ENCODE peak calls at places on chromosomes 7 and 10, in eight cellular contexts. K is colonic mucosa, L is Peyer's patch, F is PC-3, Y is lower lobe of right lung, A is lung, Z is psoas muscle, O is GM23248. E is an unnamed sample. For H3K9me3 and H3K4me1, the result is how much of the 10 kb centered on the place peaks cover.

GRCh38 chr7:129522088-129522970 is 20.0 kb downstream of the SMKR1 start:
- DNase-seq in K (no peak), L (no peak), F (no peak), Y (no peak), A (no peak), Z (no peak), O (peak), E (no peak)

GRCh38 chr7:142712617-142712957 is 36.7 kb upstream of the PRSS1 start:
- DNase-seq in K (no peak), L (no peak), F (no peak), Y (no peak), A (no peak), Z (no peak), O (no peak), E (no peak)

GRCh38 chr7:126993626-126994213 is 259.0 kb downstream of the GRM8 start:
- DNase-seq in K (no peak), L (no peak), F (no peak), Y (no peak), A (no peak), Z (no peak), O (no peak), E (no peak)

GRCh38 chr7:47543056-47543455 is 38.9 kb downstream of the TNS3 start:
- DNase-seq in K (no peak), L (no peak), F (no peak), Y (no peak), A (no peak), Z (no peak), O (no peak), E (peak)

GRCh38 chr7:149856583-149856982 is 17.2 kb upstream of the ATP6V0E2 start:
- DNase-seq in K (no peak), L (no peak), F (no peak), Y (no peak), A (no peak), Z (no peak), O (no peak), E (no peak)

GRCh38 chr10:121393522-121393921 is 204.7 kb downstream of the FGFR2 start:
- DNase-seq in K (no peak), L (no peak), F (no peak), Y (no peak), A (no peak), Z (no peak), O (no peak), E (no peak)

GRCh38 chr7:93015193-93016084 is 102.3 kb downstream of the SAMD9 start:
- DNase-seq in K (no peak), L (no peak), F (peak), Y (no peak), A (no peak), Z (no peak), O (peak), E (no peak)

GRCh38 chr10:58701398-58702135 is 188.9 kb downstream of the BICC1 start:
- DNase-seq in K (peak), L (no peak), F (peak), Y (no peak), A (no peak), Z (no peak), O (peak), E (no peak)

DNA sequence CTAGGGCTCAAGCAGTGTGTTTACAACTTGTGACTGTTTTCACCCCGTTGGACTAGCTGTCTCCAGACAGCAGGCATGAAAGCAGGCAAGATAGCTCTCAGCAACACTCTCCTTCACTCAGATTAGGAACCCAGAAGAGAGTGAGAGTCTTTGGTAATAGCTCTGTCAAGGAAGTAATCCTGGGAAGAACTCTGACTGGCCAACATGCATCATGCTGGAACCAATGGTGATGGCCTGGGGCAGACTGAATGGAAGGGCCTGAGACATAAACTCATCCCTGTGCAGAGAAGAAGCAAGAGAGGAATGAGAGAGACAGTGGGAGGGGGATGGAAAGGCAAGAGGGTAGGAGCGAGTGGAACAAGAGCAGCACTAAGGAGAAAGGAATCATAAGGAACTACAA is 48.9 kb downstream of the AKR1D1 start:
- DNase-seq in K (no peak), L (no peak), F (peak), Y (no peak), A (no peak), Z (no peak), O (peak), E (no peak)
- H3K9me3 ChIP-seq in K (under half), L (under half), F (under half), Y (under half), A (under half), Z (under half), O (under half), E (under half)

DNA sequence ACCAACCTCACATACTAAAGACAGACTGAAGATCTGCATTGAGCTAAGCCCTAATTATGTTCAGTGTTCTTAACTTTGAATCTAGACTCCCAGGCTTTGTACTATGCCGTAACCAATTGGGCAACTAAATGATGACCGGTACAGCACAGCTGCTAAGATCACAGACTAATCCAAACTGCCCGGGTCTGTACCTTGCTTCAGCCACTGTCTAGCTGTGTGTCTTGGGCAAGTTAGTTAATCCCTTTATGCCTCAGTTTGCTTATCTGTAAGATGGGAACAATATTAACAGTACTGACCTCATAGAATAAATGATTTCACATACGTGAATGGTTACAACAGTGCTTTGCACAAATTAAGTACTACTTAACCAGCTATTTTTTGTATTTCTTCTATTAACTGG is 205.8 kb upstream of the NFE2L3 start:
- DNase-seq in K (no peak), L (no peak), F (no peak), Y (no peak), A (no peak), Z (no peak), O (no peak), E (no peak)
- H3K4me1 ChIP-seq in K (under half), L (under half), F (under half), Y (under half), A (under half), Z (under half), O (under half), E (under half)

DNA sequence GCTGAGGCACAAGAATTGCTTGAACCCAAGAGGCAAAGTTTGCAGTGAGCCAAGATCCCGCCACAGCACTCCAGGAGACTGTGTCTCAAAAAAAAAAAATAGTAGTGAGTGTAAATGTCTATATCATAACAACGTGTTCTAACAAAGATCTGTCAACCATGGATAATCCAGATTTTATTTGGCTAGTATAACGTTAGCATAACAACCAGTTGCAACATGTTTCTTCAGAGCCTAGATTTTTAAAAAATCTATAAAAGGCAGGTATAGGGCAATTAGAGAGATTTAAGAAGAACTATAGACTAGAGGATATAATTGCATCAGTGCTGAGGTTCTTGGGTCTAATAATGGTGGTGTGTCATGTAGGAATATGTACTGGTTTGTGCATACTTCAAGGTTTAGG is 30.5 kb downstream of the DLG5 start:
- DNase-seq in K (no peak), L (no peak), F (no peak), Y (no peak), A (no peak), Z (no peak), O (no peak), E (no peak)
- H3K9me3 ChIP-seq in K (under half), L (under half), F (under half), Y (under half), A (under half), Z (under half), O (under half), E (under half)

DNA sequence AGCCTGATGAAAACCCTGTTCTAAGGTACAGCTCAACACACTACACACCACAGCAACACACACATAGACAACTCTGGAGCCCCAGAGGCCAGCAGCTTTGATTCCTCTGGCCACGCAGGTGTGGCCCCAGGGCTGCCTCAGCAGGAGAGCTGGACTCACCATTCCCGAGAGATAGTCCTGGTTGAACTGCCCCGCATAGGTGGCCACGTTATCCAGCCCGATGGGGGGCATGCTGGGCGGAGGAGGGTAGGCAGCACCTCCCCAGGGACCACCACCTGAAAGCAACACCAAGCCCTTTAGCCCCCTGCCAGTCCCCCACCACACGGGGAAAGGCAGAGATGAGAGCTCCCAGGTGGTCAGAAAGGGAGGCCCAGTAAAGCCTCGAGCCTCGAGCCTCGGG is 34.7 kb downstream of the ANXA11 start:
- DNase-seq in K (no peak), L (peak), F (no peak), Y (no peak), A (no peak), Z (no peak), O (no peak), E (no peak)
- H3K4me1 ChIP-seq in K (under half), L (under half), F (half or more), Y (half or more), A (under half), Z (half or more), O (under half), E (under half)

GRCh38 chr7:64541438-64542359 is 21.2 kb downstream of the ZNF680 start:
- DNase-seq in K (no peak), L (no peak), F (peak), Y (no peak), A (no peak), Z (peak), O (peak), E (peak)
- H3K9me3 ChIP-seq in K (under half), L (under half), F (under half), Y (under half), A (under half), Z (under half), O (under half), E (under half)

DNA sequence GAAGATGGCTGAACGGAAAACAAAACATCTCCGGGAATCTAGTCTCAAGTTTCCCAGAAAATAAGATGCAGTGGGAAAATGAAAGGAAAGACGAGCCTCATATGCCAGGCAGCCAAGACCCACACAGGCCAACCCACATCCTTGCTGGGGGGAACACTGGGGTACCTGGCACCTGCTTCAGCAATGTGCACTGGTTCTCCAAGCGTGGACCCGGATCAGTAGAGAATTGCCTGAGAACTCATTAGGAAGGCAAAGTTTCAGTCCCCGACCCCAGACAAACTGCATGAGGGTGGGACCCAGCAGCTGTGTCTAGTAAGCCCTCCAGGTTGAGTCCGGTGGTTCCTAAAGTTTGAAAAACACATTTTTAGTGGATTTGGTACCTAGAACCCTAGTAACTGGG is 18.4 kb downstream of the FAM53B start:
- DNase-seq in K (no peak), L (no peak), F (no peak), Y (no peak), A (no peak), Z (no peak), O (no peak), E (no peak)
- H3K4me1 ChIP-seq in K (half or more), L (under half), F (under half), Y (half or more), A (under half), Z (half or more), O (under half), E (under half)

GRCh38 chr7:158557441-158557755 is 30.2 kb downstream of the PTPRN2 start:
- DNase-seq in K (no peak), L (no peak), F (no peak), Y (no peak), A (no peak), Z (no peak), O (no peak), E (no peak)

GRCh38 chr7:158550886-158551452 is 36.7 kb downstream of the PTPRN2 start:
- DNase-seq in K (no peak), L (no peak), F (no peak), Y (peak), A (no peak), Z (no peak), O (no peak), E (no peak)

GRCh38 chr7:158556721-158557440 is 30.7 kb downstream of the PTPRN2 start:
- DNase-seq in K (no peak), L (no peak), F (no peak), Y (no peak), A (no peak), Z (no peak), O (no peak), E (no peak)

GRCh38 chr7:158558816-158559215 is 28.8 kb downstream of the PTPRN2 start:
- DNase-seq in K (no peak), L (no peak), F (no peak), Y (no peak), A (no peak), Z (no peak), O (no peak), E (no peak)

DNA sequence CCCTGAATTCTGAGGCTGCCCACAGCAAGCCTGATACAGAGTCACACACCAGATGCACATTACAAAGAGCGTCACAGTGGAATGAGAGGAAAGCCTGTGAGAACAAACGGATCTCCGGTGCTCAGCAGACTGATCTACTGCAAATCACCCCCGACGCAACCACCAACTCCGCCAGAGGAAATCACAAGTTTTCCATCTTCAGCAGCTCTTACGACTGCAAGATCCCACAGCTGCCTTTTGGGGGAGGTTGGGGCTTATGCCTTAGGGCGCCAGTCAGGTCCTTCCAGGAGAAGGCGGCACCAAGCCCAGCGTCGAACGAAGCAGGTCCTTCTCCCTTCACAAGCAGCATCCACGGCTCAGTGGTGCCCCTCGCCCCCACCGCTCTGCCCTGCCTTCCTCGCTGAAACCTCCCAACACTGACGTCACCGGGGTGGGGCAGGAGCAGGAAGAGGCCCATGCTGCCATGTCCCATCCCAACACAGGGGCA is 32.5 kb downstream of the PTPRN2 start:
- DNase-seq in K (no peak), L (no peak), F (no peak), Y (no peak), A (no peak), Z (no peak), O (no peak), E (no peak)
- H3K9me3 ChIP-seq in K (under half), L (under half), F (under half), Y (under half), A (under half), Z (under half), O (under half), E (under half)